ENCODE peak calls at places on chromosome 11, in eight cellular contexts. O is lower leg skin, H is stomach, P is osteocyte, N is foreskin fibroblast, V is psoas muscle, Y is fibroblast of lung, D is B cell. F is an unnamed sample.

GRCh38 chr11:6812391-6813005 is 13.0 kb upstream of the OR6A2 start:
- DNase-seq in N (peak; percentile 65), Y (peak; percentile 32), H (no peak), O (no peak), V (no peak), D (peak; percentile 51), P (no peak), F (peak; percentile 22)

GRCh38 chr11:2590951-2591754 is 108.6 kb downstream of the KCNQ1OT1 start:
- DNase-seq in N (no peak), O (no peak), V (peak; percentile 35), D (peak; percentile 21), P (no peak), H (no peak), Y (no peak), F (no peak)

GRCh38 chr11:7281083-7281482 is 29.4 kb downstream of the SYT9 start:
- DNase-seq in O (no peak), N (peak; percentile 46), D (no peak), V (no peak), Y (no peak), P (no peak), H (no peak), F (no peak)

GRCh38 chr11:75394086-75394840 is 5.1 kb upstream of the RPS3 start:
- DNase-seq in V (no peak), N (no peak), D (no peak), O (no peak), H (no peak), P (no peak), Y (no peak), F (no peak)

GRCh38 chr11:11857769-11858168 is 16.0 kb downstream of the USP47 start:
- DNase-seq in O (no peak), H (no peak), V (no peak), N (no peak), Y (no peak), P (no peak), D (no peak), F (no peak)

GRCh38 chr11:56624661-56625110 is 10.0 kb upstream of the OR5M1 start:
- DNase-seq in H (no peak), P (no peak), V (no peak), N (peak; percentile 2), D (no peak), O (no peak), Y (peak; percentile 4), F (peak; percentile 39)

GRCh38 chr11:118998388-118998717 is 415 bp downstream of the CENATAC start:
- DNase-seq in D (no peak), Y (no peak), H (no peak), N (no peak), O (no peak), P (no peak), V (no peak), F (no peak)

GRCh38 chr11:45756384-45757010 is 48.5 kb upstream of the SLC35C1 start:
- DNase-seq in V (no peak), Y (no peak), O (no peak), H (peak; percentile 22), D (no peak), P (no peak), N (no peak), F (no peak)

GRCh38 chr11:85307381-85307780 is 319.8 kb downstream of the DLG2 start:
- DNase-seq in D (no peak), P (no peak), H (no peak), Y (no peak), O (no peak), N (no peak), V (no peak), F (no peak)

GRCh38 chr11:118606157-118606843 is 1.1 kb upstream of the PHLDB1 start:
- DNase-seq in Y (no peak), N (no peak), O (peak; percentile 75), D (no peak), P (no peak), V (no peak), H (peak; percentile 22), F (no peak)

GRCh38 chr11:35615911-35616900 is 2.1 kb upstream of the FJX1 start:
- DNase-seq in N (peak; percentile 85), H (no peak), O (no peak), Y (peak; percentile 80), V (no peak), P (no peak), D (peak; percentile 67), F (peak; percentile 63)

GRCh38 chr11:88579466-88579865 is 241.9 kb upstream of the CTSC start:
- DNase-seq in V (no peak), Y (no peak), N (no peak), P (no peak), O (no peak), D (no peak), H (no peak), F (no peak)

GRCh38 chr11:10694481-10695239 is 1.1 kb upstream of the IRAG1 start:
- DNase-seq in P (no peak), V (no peak), D (no peak), O (no peak), N (peak; percentile 68), H (no peak), Y (peak; percentile 26), F (peak; percentile 41)
- TF ChIP-seq CTCF in P (no peak), V (no peak), D (no peak), O (no peak), N (peak; percentile 11), H (no peak), Y (no peak), F (peak; percentile 13)

GRCh38 chr11:64359712-64360402 is 895 bp downstream of the RPS6KA4 start:
- DNase-seq in N (no peak), D (peak; percentile 66), Y (no peak), H (peak; percentile 46), O (no peak), V (no peak), P (no peak), F (no peak)
- TF ChIP-seq CTCF in N (no peak), D (no peak), Y (no peak), H (no peak), O (no peak), V (no peak), P (no peak), F (no peak)

GRCh38 chr11:133081730-133082452 is 450.4 kb downstream of the OPCML start:
- DNase-seq in D (no peak), P (no peak), O (no peak), Y (no peak), N (no peak), V (no peak), H (no peak), F (no peak)

GRCh38 chr11:133078012-133078411 is 454.3 kb downstream of the OPCML start:
- DNase-seq in N (no peak), H (no peak), D (no peak), Y (no peak), V (no peak), P (no peak), O (no peak), F (no peak)

GRCh38 chr11:133075351-133075750 is 456.9 kb downstream of the OPCML start:
- DNase-seq in D (no peak), Y (no peak), O (no peak), V (no peak), N (no peak), P (no peak), H (no peak), F (no peak)

GRCh38 chr11:133081020-133081419 is 451.3 kb downstream of the OPCML start:
- DNase-seq in Y (no peak), H (no peak), N (no peak), O (no peak), V (no peak), D (no peak), P (no peak), F (no peak)

GRCh38 chr11:133078591-133079179 is 453.6 kb downstream of the OPCML start:
- DNase-seq in H (peak; percentile 60), D (no peak), Y (peak; percentile 43), P (no peak), N (peak; percentile 62), O (no peak), V (no peak), F (peak; percentile 37)
- TF ChIP-seq CTCF in H (peak; percentile 60), D (peak; percentile 32), Y (peak; percentile 73), P (peak; percentile 75), N (peak; percentile 77), O (no peak), V (peak; percentile 54), F (peak; percentile 90)

GRCh38 chr11:104823638-104824037 is 74.6 kb downstream of the CASP12 start:
- DNase-seq in N (no peak), P (no peak), H (no peak), Y (no peak), V (no peak), D (no peak), O (no peak), F (no peak)
- TF ChIP-seq CTCF in N (no peak), P (peak; percentile 21), H (no peak), Y (no peak), V (peak; percentile 14), D (no peak), O (no peak), F (no peak)

GRCh38 chr11:79269923-79270322 is 170.9 kb downstream of the TENM4 start:
- DNase-seq in Y (no peak), H (no peak), D (no peak), O (no peak), N (no peak), V (no peak), P (no peak), F (no peak)
- TF ChIP-seq CTCF in Y (no peak), H (no peak), D (no peak), O (no peak), N (no peak), V (no peak), P (no peak), F (peak; percentile 20)

GRCh38 chr11:33618956-33619355 is 81.7 kb downstream of the C11orf91 start:
- DNase-seq in H (no peak), O (no peak), Y (no peak), N (no peak), P (no peak), D (no peak), V (no peak), F (no peak)

GRCh38 chr11:33622231-33622630 is 78.4 kb downstream of the C11orf91 start:
- DNase-seq in V (no peak), Y (peak; percentile 78), P (no peak), D (no peak), N (peak; percentile 86), H (no peak), O (no peak), F (peak; percentile 57)

GRCh38 chr11:33618363-33618735 is 82.3 kb downstream of the C11orf91 start:
- DNase-seq in P (no peak), O (no peak), H (no peak), Y (no peak), V (no peak), N (no peak), D (no peak), F (no peak)

GRCh38 chr11:33622806-33623205 is 77.8 kb downstream of the C11orf91 start:
- DNase-seq in Y (no peak), V (no peak), D (no peak), O (no peak), H (no peak), N (no peak), P (no peak), F (no peak)

DNA sequence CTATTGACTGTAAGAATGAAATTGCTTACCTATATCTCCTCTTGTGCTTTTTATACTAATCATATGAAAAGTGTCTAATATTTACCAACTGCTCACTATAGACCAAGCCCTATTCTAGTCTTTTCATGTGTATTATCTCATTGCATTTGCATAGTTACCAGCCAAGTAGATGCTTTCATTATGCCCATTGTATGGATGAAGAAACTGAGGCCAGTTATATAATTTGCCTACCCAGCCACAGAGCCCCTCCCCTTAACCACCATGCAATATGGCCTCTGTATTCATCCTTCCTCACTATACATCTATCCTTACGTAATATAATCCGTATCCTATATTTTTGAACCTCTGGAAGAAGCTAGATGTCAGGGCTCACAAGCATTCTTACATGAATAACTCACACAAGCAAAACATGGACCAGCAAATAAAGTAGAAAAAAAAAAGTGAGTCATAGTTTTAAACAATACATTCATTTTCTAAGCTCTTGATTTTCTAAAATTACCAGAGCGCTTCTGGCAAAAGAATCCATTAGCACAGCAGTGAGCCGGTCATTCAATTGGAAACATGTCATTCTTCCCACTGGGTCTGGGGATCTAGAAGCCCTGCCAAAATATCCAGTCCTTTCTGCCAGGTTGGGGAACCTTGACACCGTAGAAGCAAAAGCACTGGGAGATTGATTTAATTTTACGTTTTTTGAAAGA is 80.1 kb downstream of the C11orf91 start:
- DNase-seq in Y (peak; percentile 74), O (no peak), P (no peak), H (no peak), V (no peak), N (peak; percentile 66), D (no peak), F (peak; percentile 30)
- TF ChIP-seq CTCF in Y (no peak), O (no peak), P (no peak), H (no peak), V (no peak), N (no peak), D (no peak), F (no peak)